ENCODE peak calls at places on chromosomes 11 and 22, in ten cellular contexts. M, V, R, B, E, F, I, P, J and D are unnamed samples. For H3K27me3, the result is how much of the 10 kb centered on the place peaks cover.

GRCh38 chr22:24424001-24424900 is 3.1 kb upstream of the ADORA2A start:
- DNase-seq in M (no peak), V (peak), R (no peak), B (peak), E (no peak), F (no peak), I (no peak), P (no peak), J (peak), D (no peak)

GRCh38 chr11:19869466-19869865 is 156.8 kb downstream of the NAV2 start:
- DNase-seq in M (no peak), V (no peak), R (no peak), B (no peak), E (no peak), F (no peak), I (no peak), P (no peak), J (no peak), D (no peak)

GRCh38 chr11:40166892-40167291 is 1292.6 kb downstream of the LRRC4C start:
- DNase-seq in M (no peak), V (no peak), R (no peak), B (no peak), E (no peak), F (no peak), I (peak), P (no peak), J (no peak), D (no peak)

GRCh38 chr11:120295110-120295509 is 30.0 kb upstream of the TLCD5 start:
- DNase-seq in M (no peak), V (no peak), R (no peak), B (no peak), E (peak), F (no peak), I (no peak), P (no peak), J (no peak), D (peak)

GRCh38 chr22:42270178-42270511 is 308 bp downstream of the TCF20 start:
- DNase-seq in M (peak), V (no peak), R (no peak), B (peak), E (no peak), F (no peak), I (no peak), P (peak), J (no peak), D (peak)

GRCh38 chr11:127627629-127628462 is 627.3 kb upstream of the KIRREL3 start:
- DNase-seq in M (peak), V (no peak), R (peak), B (no peak), E (no peak), F (no peak), I (no peak), P (no peak), J (no peak), D (peak)

GRCh38 chr11:25983280-25983679 is 348.6 kb upstream of the ANO3 start:
- DNase-seq in M (no peak), V (no peak), R (no peak), B (no peak), E (no peak), F (no peak), I (no peak), P (no peak), J (no peak), D (no peak)

GRCh38 chr11:46554205-46555162 is 39.3 kb downstream of the AMBRA1 start:
- DNase-seq in M (peak), V (no peak), R (peak), B (peak), E (no peak), F (no peak), I (peak), P (no peak), J (no peak), D (no peak)

GRCh38 chr11:118917488-118918127 is 8.1 kb downstream of the BCL9L start:
- DNase-seq in M (peak), V (peak), R (no peak), B (no peak), E (no peak), F (peak), I (peak), P (peak), J (peak), D (no peak)

GRCh38 chr22:47203554-47203991 is 441.1 kb downstream of the TBC1D22A start:
- DNase-seq in M (no peak), V (no peak), R (no peak), B (no peak), E (no peak), F (peak), I (no peak), P (no peak), J (no peak), D (no peak)

GRCh38 chr22:47206185-47206584 is 443.7 kb downstream of the TBC1D22A start:
- DNase-seq in M (no peak), V (no peak), R (no peak), B (no peak), E (no peak), F (no peak), I (no peak), P (no peak), J (no peak), D (no peak)

GRCh38 chr22:47205562-47205961 is 443.1 kb downstream of the TBC1D22A start:
- DNase-seq in M (no peak), V (no peak), R (no peak), B (no peak), E (no peak), F (no peak), I (no peak), P (no peak), J (no peak), D (no peak)

GRCh38 chr22:47204002-47204979 is 441.8 kb downstream of the TBC1D22A start:
- DNase-seq in M (no peak), V (no peak), R (no peak), B (no peak), E (no peak), F (peak), I (peak), P (no peak), J (no peak), D (no peak)

GRCh38 chr22:47205081-47205491 is 442.6 kb downstream of the TBC1D22A start:
- DNase-seq in M (no peak), V (no peak), R (no peak), B (no peak), E (no peak), F (no peak), I (no peak), P (no peak), J (no peak), D (no peak)
- H3K27me3 ChIP-seq in M (under half), V (under half), R (under half), B (under half), E (under half), F (under half), I (under half), P (under half), J (under half), D (under half)

DNA sequence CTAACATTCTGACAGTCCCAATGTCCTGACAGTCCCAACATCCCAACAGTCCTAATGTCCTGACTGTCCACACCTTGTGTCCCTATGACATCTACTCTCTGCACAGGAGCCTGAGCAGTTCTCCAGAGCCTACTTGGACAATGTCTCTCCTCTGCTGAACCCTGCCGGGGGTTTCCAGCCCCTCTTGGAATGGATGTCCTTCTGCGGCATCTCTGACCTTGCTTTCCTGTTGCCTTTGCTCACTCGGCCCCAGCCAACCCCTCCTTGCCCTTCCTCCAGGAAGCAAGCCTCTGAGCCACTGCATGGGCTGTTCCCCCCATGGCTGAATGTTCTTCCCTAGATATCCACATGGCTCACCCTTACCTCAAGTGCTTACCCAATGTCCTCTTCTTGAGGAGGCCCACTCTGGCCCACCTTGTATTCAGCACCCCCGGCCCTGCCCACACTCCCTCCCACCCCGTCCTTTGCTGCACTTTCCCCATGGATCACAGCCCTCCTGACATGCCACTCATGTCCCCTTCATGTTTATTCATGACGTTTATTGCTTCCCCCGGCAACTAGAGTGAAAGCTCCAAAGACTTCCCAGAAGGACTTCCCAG is 59.5 kb downstream of the DHCR7 start:
- DNase-seq in M (no peak), V (peak), R (no peak), B (no peak), E (no peak), F (no peak), I (no peak), P (no peak), J (no peak), D (no peak)
- H3K27me3 ChIP-seq in M (under half), V (under half), R (under half), B (under half), E (under half), F (under half), I (under half), P (under half), J (under half), D (under half)

GRCh38 chr11:124753624-124754023 is 1.6 kb upstream of the VSIG2 start:
- DNase-seq in M (no peak), V (no peak), R (no peak), B (no peak), E (peak), F (no peak), I (no peak), P (no peak), J (no peak), D (no peak)
- H3K27me3 ChIP-seq in M (half or more), V (under half), R (under half), B (half or more), E (under half), F (under half), I (half or more), P (under half), J (under half), D (under half)

GRCh38 chr11:11817957-11818356 is 23.8 kb upstream of the USP47 start:
- DNase-seq in M (no peak), V (no peak), R (no peak), B (no peak), E (no peak), F (no peak), I (no peak), P (no peak), J (no peak), D (no peak)
- H3K27me3 ChIP-seq in M (under half), V (under half), R (under half), B (under half), E (under half), F (under half), I (under half), P (under half), J (under half), D (under half)

DNA sequence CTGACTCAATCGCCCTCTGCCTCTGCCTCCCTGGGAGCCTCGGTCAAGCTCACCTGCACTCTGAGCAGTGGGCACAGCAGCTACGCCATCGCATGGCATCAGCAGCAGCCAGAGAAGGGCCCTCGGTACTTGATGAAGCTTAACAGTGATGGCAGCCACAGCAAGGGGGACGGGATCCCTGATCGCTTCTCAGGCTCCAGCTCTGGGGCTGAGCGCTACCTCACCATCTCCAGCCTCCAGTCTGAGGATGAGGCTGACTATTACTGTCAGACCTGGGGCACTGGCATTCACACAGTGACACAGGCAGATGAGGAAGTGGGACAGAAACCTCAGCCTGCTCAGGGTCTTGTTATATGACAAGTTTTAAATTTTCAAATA is 48.6 kb upstream of the TOP3B start:
- DNase-seq in M (no peak), V (no peak), R (no peak), B (no peak), E (no peak), F (no peak), I (no peak), P (no peak), J (no peak), D (no peak)
- H3K27me3 ChIP-seq in M (under half), V (under half), R (under half), B (half or more), E (under half), F (under half), I (under half), P (under half), J (under half), D (under half)

DNA sequence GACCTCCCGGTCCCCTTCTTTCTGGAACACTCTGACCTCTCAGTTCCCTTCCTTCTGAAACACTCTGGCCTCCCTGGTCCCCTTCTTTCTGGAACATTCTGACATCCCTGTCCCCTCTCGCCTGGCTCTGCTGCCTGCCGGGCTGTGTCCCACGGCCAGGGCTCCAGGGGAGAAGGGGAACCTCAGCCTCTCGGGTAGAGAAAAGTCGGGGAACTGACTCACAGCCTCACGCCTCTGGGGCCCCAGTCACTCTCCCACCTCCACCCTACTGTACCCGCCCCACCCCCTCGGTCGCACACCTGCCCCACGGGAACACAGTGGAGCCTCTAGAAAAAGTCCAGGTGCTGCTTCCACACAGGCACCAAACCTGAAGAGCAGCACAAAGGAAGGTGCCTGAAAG is 93.3 kb downstream of the BRD1 start:
- DNase-seq in M (no peak), V (no peak), R (no peak), B (no peak), E (no peak), F (no peak), I (no peak), P (no peak), J (no peak), D (no peak)
- H3K27me3 ChIP-seq in M (under half), V (under half), R (under half), B (under half), E (under half), F (under half), I (under half), P (under half), J (under half), D (under half)

DNA sequence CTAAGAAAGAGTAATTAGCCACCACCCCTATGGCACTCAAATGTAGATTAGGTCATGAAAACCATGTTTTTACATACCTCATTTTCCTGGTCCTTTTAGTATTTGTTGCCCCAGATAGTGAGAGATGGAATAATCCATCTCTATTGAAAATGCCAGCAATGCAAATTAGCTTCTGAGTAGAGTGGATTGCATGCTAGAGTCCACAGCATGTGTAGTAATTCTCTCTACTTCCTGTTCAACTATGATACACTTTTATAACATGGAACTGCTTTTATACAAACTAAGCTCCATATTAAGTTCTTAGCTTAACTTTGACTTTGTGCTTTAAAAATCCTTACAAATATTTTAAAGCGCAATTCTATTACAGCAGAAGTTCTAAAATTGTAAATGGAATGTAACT is 73.2 kb downstream of the TRPC6 start:
- DNase-seq in M (no peak), V (no peak), R (no peak), B (no peak), E (no peak), F (no peak), I (no peak), P (no peak), J (no peak), D (no peak)
- H3K27me3 ChIP-seq in M (under half), V (under half), R (under half), B (under half), E (under half), F (under half), I (under half), P (under half), J (under half), D (under half)